ENCODE peak calls at places on chromosomes 16 and 17, in seven cellular contexts. One of them, this sample, is unnamed.

GRCh38 chr17:47995241-47995935 is 24.5 kb downstream of the CDK5RAP3 start:
- DNase-seq in ascending aorta: no peak
- DNase-seq in PC-3: no peak
- DNase-seq in tibial nerve: no peak
- DNase-seq in left ventricle myocardium inferior: no peak
- DNase-seq in GM23248: no peak
- DNase-seq in body of pancreas: peak; percentile 90
- DNase-seq in this sample: no peak

GRCh38 chr17:74514632-74515035 is 16.6 kb downstream of the CD300LB start:
- DNase-seq in ascending aorta: no peak
- DNase-seq in PC-3: no peak
- DNase-seq in tibial nerve: no peak
- DNase-seq in left ventricle myocardium inferior: no peak
- DNase-seq in GM23248: peak; percentile 76
- DNase-seq in body of pancreas: peak; percentile 45
- DNase-seq in this sample: peak; percentile 11

GRCh38 chr17:41937970-41938851 is 7.8 kb downstream of the ODAD4 start:
- DNase-seq in ascending aorta: no peak
- DNase-seq in PC-3: no peak
- DNase-seq in tibial nerve: no peak
- DNase-seq in left ventricle myocardium inferior: peak; percentile 54
- DNase-seq in GM23248: no peak
- DNase-seq in body of pancreas: peak; percentile 87
- DNase-seq in this sample: no peak

GRCh38 chr17:78712043-78712442 is 70.0 kb downstream of the CYTH1 start:
- DNase-seq in ascending aorta: no peak
- DNase-seq in PC-3: no peak
- DNase-seq in tibial nerve: no peak
- DNase-seq in left ventricle myocardium inferior: no peak
- DNase-seq in GM23248: no peak
- DNase-seq in body of pancreas: no peak
- DNase-seq in this sample: no peak

GRCh38 chr17:69269174-69269998 is 40.8 kb upstream of the ABCA10 start:
- DNase-seq in ascending aorta: no peak
- DNase-seq in PC-3: peak; percentile 95
- DNase-seq in tibial nerve: no peak
- DNase-seq in left ventricle myocardium inferior: no peak
- DNase-seq in GM23248: peak; percentile 59
- DNase-seq in body of pancreas: no peak
- DNase-seq in this sample: no peak

GRCh38 chr16:86512301-86512859 is 2.1 kb downstream of the FOXF1 start:
- DNase-seq in ascending aorta: no peak
- DNase-seq in PC-3: no peak
- DNase-seq in tibial nerve: no peak
- DNase-seq in left ventricle myocardium inferior: no peak
- DNase-seq in GM23248: peak; percentile 45
- DNase-seq in body of pancreas: no peak
- DNase-seq in this sample: no peak

GRCh38 chr16:86559802-86560305 is 4.8 kb upstream of the MTHFSD start:
- DNase-seq in ascending aorta: no peak
- DNase-seq in PC-3: no peak
- DNase-seq in tibial nerve: no peak
- DNase-seq in left ventricle myocardium inferior: no peak
- DNase-seq in GM23248: no peak
- DNase-seq in body of pancreas: no peak
- DNase-seq in this sample: no peak

GRCh38 chr17:71975331-71975801 is 145.5 kb upstream of the SOX9 start:
- DNase-seq in ascending aorta: peak; percentile 79
- DNase-seq in PC-3: peak; percentile 73
- DNase-seq in tibial nerve: peak; percentile 55
- DNase-seq in left ventricle myocardium inferior: peak; percentile 73
- DNase-seq in GM23248: peak; percentile 82
- DNase-seq in body of pancreas: peak; percentile 6
- DNase-seq in this sample: peak; percentile 30

GRCh38 chr16:60771138-60771537 is 1265.1 kb downstream of the CDH8 start:
- DNase-seq in ascending aorta: no peak
- DNase-seq in PC-3: no peak
- DNase-seq in tibial nerve: no peak
- DNase-seq in left ventricle myocardium inferior: no peak
- DNase-seq in GM23248: no peak
- DNase-seq in body of pancreas: no peak
- DNase-seq in this sample: no peak

GRCh38 chr16:88653101-88653500 is 2.2 kb upstream of the CYBA start:
- DNase-seq in ascending aorta: no peak
- DNase-seq in PC-3: no peak
- DNase-seq in tibial nerve: no peak
- DNase-seq in left ventricle myocardium inferior: no peak
- DNase-seq in GM23248: no peak
- DNase-seq in body of pancreas: no peak
- DNase-seq in this sample: no peak

GRCh38 chr16:88655733-88656281 is 5.0 kb upstream of the CYBA start:
- DNase-seq in ascending aorta: no peak
- DNase-seq in PC-3: no peak
- DNase-seq in tibial nerve: no peak
- DNase-seq in left ventricle myocardium inferior: no peak
- DNase-seq in GM23248: no peak
- DNase-seq in body of pancreas: no peak
- DNase-seq in this sample: no peak

GRCh38 chr16:88653606-88654362 is 2.9 kb upstream of the CYBA start:
- DNase-seq in ascending aorta: no peak
- DNase-seq in PC-3: no peak
- DNase-seq in tibial nerve: no peak
- DNase-seq in left ventricle myocardium inferior: no peak
- DNase-seq in GM23248: no peak
- DNase-seq in body of pancreas: no peak
- DNase-seq in this sample: no peak

GRCh38 chr16:88655053-88655732 is 4.3 kb upstream of the CYBA start:
- DNase-seq in ascending aorta: no peak
- DNase-seq in PC-3: no peak
- DNase-seq in tibial nerve: no peak
- DNase-seq in left ventricle myocardium inferior: no peak
- DNase-seq in GM23248: no peak
- DNase-seq in body of pancreas: no peak
- DNase-seq in this sample: no peak

DNA sequence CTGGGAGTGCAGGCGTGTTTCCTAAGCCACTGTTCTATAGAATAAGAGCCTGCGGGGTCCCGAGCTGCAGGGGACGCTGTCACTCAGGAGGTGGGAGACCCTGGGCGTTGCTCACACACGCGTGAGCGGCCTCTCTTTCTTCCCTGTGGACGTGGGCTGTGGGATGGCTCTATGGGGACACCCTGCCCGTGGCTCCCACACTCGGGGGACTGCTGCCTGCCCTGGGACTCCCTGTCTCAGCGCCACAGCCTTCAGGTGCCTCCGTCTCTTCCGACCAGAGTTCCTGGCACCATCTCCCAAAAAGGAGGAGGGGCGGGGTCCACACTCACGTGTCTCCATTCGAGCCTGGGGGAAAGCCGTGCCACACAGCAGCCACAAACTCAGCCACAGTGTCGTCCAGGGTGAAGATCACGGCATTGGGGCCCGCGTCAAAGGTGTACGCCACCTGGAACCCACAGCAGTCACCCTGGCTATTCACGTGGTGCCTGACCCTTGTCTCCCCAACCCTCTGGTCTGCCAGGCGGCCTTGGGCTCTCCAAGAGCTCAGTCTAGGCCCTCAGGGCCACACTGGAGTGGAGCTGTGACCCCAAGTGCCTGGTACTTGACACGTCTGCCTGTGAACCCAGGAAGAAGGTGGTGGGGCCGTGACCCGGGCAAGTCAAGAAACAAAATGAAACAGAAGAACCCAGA is 3.7 kb upstream of the CYBA start:
- DNase-seq in ascending aorta: no peak
- DNase-seq in PC-3: no peak
- DNase-seq in tibial nerve: no peak
- DNase-seq in left ventricle myocardium inferior: no peak
- DNase-seq in GM23248: no peak
- DNase-seq in body of pancreas: no peak
- DNase-seq in this sample: no peak
- H3K36me3 ChIP-seq in ascending aorta: peaks cover 40% of the 10 kb centered on the region
- H3K36me3 ChIP-seq in PC-3: no peaks in the 10 kb centered on the region
- H3K36me3 ChIP-seq in tibial nerve: peaks cover 6% of the 10 kb centered on the region
- H3K36me3 ChIP-seq in left ventricle myocardium inferior: peaks cover 36% of the 10 kb centered on the region
- H3K36me3 ChIP-seq in GM23248: no peaks in the 10 kb centered on the region
- H3K36me3 ChIP-seq in body of pancreas: no peaks in the 10 kb centered on the region
- H3K36me3 ChIP-seq in this sample: no peaks in the 10 kb centered on the region

DNA sequence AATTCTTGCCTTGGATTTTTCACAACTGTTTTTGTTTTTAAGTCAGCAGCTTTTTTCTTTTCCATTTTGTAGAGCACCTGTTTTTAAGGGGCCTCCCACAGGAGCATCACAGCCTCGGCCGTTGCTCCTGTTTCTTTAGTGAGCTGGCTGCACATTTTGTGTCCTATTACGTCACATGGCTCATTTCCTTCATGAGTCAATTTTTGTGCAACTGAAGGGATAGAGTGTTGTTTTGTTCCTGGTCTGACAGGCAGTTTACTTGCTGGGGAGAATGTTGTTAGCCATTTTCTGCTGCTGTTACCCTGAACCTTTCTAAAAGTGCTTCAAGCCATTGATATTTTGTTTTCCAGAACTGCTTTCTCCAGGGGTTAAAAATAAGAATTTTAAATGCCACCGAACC is 45.0 kb upstream of the CRISPLD2 start:
- DNase-seq in ascending aorta: no peak
- DNase-seq in PC-3: peak; percentile 54
- DNase-seq in tibial nerve: peak; percentile 69
- DNase-seq in left ventricle myocardium inferior: no peak
- DNase-seq in GM23248: peak; percentile 94
- DNase-seq in body of pancreas: no peak
- DNase-seq in this sample: no peak
- H3K36me3 ChIP-seq in ascending aorta: peaks cover 80% of the 10 kb centered on the region
- H3K36me3 ChIP-seq in PC-3: peaks cover 22% of the 10 kb centered on the region
- H3K36me3 ChIP-seq in tibial nerve: no peaks in the 10 kb centered on the region
- H3K36me3 ChIP-seq in left ventricle myocardium inferior: peaks cover 88% of the 10 kb centered on the region
- H3K36me3 ChIP-seq in GM23248: peaks cover 39% of the 10 kb centered on the region
- H3K36me3 ChIP-seq in body of pancreas: peaks cover 27% of the 10 kb centered on the region
- H3K36me3 ChIP-seq in this sample: peaks cover 35% of the 10 kb centered on the region

GRCh38 chr17:28612936-28613872 is 781 bp downstream of the RSKR start:
- DNase-seq in ascending aorta: no peak
- DNase-seq in PC-3: peak; percentile 24
- DNase-seq in tibial nerve: peak; percentile 49
- DNase-seq in left ventricle myocardium inferior: no peak
- DNase-seq in GM23248: peak; percentile 47
- DNase-seq in body of pancreas: peak; percentile 57
- DNase-seq in this sample: peak; percentile 25

GRCh38 chr17:28615260-28615940 is 1.4 kb upstream of the RSKR start:
- DNase-seq in ascending aorta: no peak
- DNase-seq in PC-3: no peak
- DNase-seq in tibial nerve: no peak
- DNase-seq in left ventricle myocardium inferior: no peak
- DNase-seq in GM23248: no peak
- DNase-seq in body of pancreas: no peak
- DNase-seq in this sample: no peak

GRCh38 chr17:28612531-28612930 is 1.5 kb downstream of the RSKR start:
- DNase-seq in ascending aorta: no peak
- DNase-seq in PC-3: no peak
- DNase-seq in tibial nerve: no peak
- DNase-seq in left ventricle myocardium inferior: no peak
- DNase-seq in GM23248: no peak
- DNase-seq in body of pancreas: no peak
- DNase-seq in this sample: no peak

GRCh38 chr17:28616281-28616680 is 2.3 kb upstream of the RSKR start:
- DNase-seq in ascending aorta: no peak
- DNase-seq in PC-3: no peak
- DNase-seq in tibial nerve: no peak
- DNase-seq in left ventricle myocardium inferior: no peak
- DNase-seq in GM23248: no peak
- DNase-seq in body of pancreas: no peak
- DNase-seq in this sample: no peak

DNA sequence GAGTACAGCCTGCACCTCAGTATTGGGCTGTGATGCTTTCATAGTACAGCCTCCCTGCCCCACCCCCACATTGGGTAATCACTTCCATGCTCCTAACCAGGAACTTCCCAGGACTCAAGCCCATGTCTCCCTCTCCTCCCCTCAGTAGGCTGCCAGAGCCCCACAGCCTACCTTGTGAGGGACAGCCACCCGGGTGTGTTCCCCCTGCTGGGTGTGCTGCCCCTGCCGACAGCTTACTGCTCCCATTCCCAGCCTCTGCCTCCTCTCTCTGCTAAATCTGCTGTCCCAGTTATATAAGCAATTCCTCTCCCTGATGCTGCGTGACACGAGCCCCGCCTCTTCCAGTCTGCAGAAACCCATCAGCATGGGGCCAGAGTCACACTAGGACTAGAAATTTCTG is at the start of gene RSKR:
- DNase-seq in ascending aorta: no peak
- DNase-seq in PC-3: no peak
- DNase-seq in tibial nerve: no peak
- DNase-seq in left ventricle myocardium inferior: no peak
- DNase-seq in GM23248: peak; percentile 9
- DNase-seq in body of pancreas: peak; percentile 9
- DNase-seq in this sample: no peak
- H3K36me3 ChIP-seq in ascending aorta: peaks cover 50% of the 10 kb centered on the region
- H3K36me3 ChIP-seq in PC-3: peaks cover 18% of the 10 kb centered on the region
- H3K36me3 ChIP-seq in tibial nerve: peaks cover 30% of the 10 kb centered on the region
- H3K36me3 ChIP-seq in left ventricle myocardium inferior: peaks cover 55% of the 10 kb centered on the region
- H3K36me3 ChIP-seq in GM23248: peaks cover 45% of the 10 kb centered on the region
- H3K36me3 ChIP-seq in body of pancreas: peaks cover 32% of the 10 kb centered on the region
- H3K36me3 ChIP-seq in this sample: peaks cover 16% of the 10 kb centered on the region

GRCh38 chr17:80214012-80214877 is 5.9 kb downstream of the SGSH start:
- DNase-seq in ascending aorta: no peak
- DNase-seq in PC-3: no peak
- DNase-seq in tibial nerve: no peak
- DNase-seq in left ventricle myocardium inferior: no peak
- DNase-seq in GM23248: no peak
- DNase-seq in body of pancreas: no peak
- DNase-seq in this sample: no peak

GRCh38 chr17:80213651-80213975 is 6.5 kb downstream of the SGSH start:
- DNase-seq in ascending aorta: no peak
- DNase-seq in PC-3: no peak
- DNase-seq in tibial nerve: no peak
- DNase-seq in left ventricle myocardium inferior: no peak
- DNase-seq in GM23248: no peak
- DNase-seq in body of pancreas: no peak
- DNase-seq in this sample: no peak

GRCh38 chr17:80212962-80213650 is 7.0 kb downstream of the SGSH start:
- DNase-seq in ascending aorta: no peak
- DNase-seq in PC-3: no peak
- DNase-seq in tibial nerve: peak; percentile 23
- DNase-seq in left ventricle myocardium inferior: no peak
- DNase-seq in GM23248: no peak
- DNase-seq in body of pancreas: no peak
- DNase-seq in this sample: no peak

GRCh38 chr17:80210348-80211108 is 9.6 kb downstream of the SGSH start:
- DNase-seq in ascending aorta: no peak
- DNase-seq in PC-3: no peak
- DNase-seq in tibial nerve: no peak
- DNase-seq in left ventricle myocardium inferior: no peak
- DNase-seq in GM23248: no peak
- DNase-seq in body of pancreas: no peak
- DNase-seq in this sample: no peak

DNA sequence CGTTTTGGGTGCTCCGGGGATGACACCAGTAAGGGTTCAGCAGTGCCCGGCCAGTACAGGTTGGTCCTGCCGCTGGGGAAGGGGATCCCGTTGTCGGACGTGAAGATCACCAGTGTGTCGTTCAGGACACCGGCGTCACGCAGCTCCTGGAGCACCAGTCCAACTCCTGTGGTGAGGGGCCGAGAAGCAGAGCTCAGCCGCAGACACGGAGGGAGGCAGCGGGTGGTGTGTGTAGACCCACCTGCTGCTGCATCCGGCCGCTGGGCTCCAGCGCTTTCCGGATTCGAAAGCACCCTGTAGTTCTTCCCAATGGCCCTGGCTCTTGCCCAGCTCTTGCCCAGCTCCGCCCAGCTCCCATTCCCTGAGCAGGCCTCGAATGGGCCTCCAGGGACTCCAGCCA is 8.0 kb downstream of the SGSH start:
- DNase-seq in ascending aorta: no peak
- DNase-seq in PC-3: no peak
- DNase-seq in tibial nerve: no peak
- DNase-seq in left ventricle myocardium inferior: no peak
- DNase-seq in GM23248: no peak
- DNase-seq in body of pancreas: no peak
- DNase-seq in this sample: no peak
- H3K36me3 ChIP-seq in ascending aorta: peaks cover 74% of the 10 kb centered on the region
- H3K36me3 ChIP-seq in PC-3: peaks cover 18% of the 10 kb centered on the region
- H3K36me3 ChIP-seq in tibial nerve: peaks cover 9% of the 10 kb centered on the region
- H3K36me3 ChIP-seq in left ventricle myocardium inferior: peaks cover 76% of the 10 kb centered on the region
- H3K36me3 ChIP-seq in GM23248: no peaks in the 10 kb centered on the region
- H3K36me3 ChIP-seq in body of pancreas: peaks cover 7% of the 10 kb centered on the region
- H3K36me3 ChIP-seq in this sample: no peaks in the 10 kb centered on the region